ENCODE peak calls at places on chromosomes 12 and 14, in eight cellular contexts. L, O, C, N, I, F, V and K are unnamed samples.

GRCh38 chr14:52068741-52069616 is at the start of gene NID2:
- DNase-seq in L (peak; percentile 68), O (peak; percentile 97), C (no peak), N (peak; percentile 97), I (no peak), F (peak; percentile 95), V (peak; percentile 50), K (peak; percentile 96)

GRCh38 chr12:123532021-123532420 is 1.5 kb downstream of the RILPL1 start:
- DNase-seq in L (peak; percentile 85), O (no peak), C (no peak), N (peak; percentile 43), I (no peak), F (no peak), V (peak; percentile 41), K (no peak)

GRCh38 chr14:70898346-70898745 is 8.9 kb upstream of the PCNX1 start:
- DNase-seq in L (no peak), O (no peak), C (no peak), N (no peak), I (no peak), F (no peak), V (no peak), K (no peak)

GRCh38 chr12:76032043-76032981 is 736 bp upstream of the PHLDA1 start:
- DNase-seq in L (peak; percentile 74), O (peak; percentile 75), C (no peak), N (peak; percentile 90), I (no peak), F (peak; percentile 79), V (peak; percentile 65), K (peak; percentile 36)

GRCh38 chr14:62162998-62163589 is 400.9 kb downstream of the SNAPC1 start:
- DNase-seq in L (peak; percentile 46), O (peak; percentile 69), C (peak; percentile 23), N (peak; percentile 71), I (no peak), F (peak; percentile 82), V (peak; percentile 19), K (peak; percentile 74)

GRCh38 chr14:54420478-54421116 is 20.6 kb downstream of the CNIH1 start:
- DNase-seq in L (peak; percentile 75), O (peak; percentile 63), C (peak; percentile 29), N (peak; percentile 74), I (no peak), F (peak; percentile 81), V (peak; percentile 34), K (peak; percentile 64)

GRCh38 chr14:70808402-70809237 is 693 bp downstream of the MAP3K9 start:
- DNase-seq in L (no peak), O (no peak), C (no peak), N (peak; percentile 24), I (no peak), F (peak; percentile 71), V (peak; percentile 63), K (peak; percentile 32)

GRCh38 chr14:99758121-99758871 is 34.9 kb upstream of the EML1 start:
- DNase-seq in L (peak; percentile 84), O (peak; percentile 93), C (no peak), N (peak; percentile 98), I (no peak), F (peak; percentile 74), V (peak; percentile 84), K (peak; percentile 96)

GRCh38 chr12:6635375-6635855 is 344 bp downstream of the LPAR5 start:
- DNase-seq in L (no peak), O (no peak), C (no peak), N (peak; percentile 22), I (no peak), F (no peak), V (no peak), K (no peak)

GRCh38 chr12:1591029-1591428 is 3.4 kb downstream of the FBXL14 start:
- DNase-seq in L (peak; percentile 51), O (no peak), C (no peak), N (peak; percentile 68), I (peak; percentile 38), F (no peak), V (peak; percentile 52), K (no peak)

GRCh38 chr14:29927596-29928341 is at the start of gene PRKD1:
- DNase-seq in L (peak; percentile 4), O (peak; percentile 75), C (no peak), N (peak; percentile 76), I (no peak), F (peak; percentile 73), V (peak; percentile 37), K (peak; percentile 78)
- H3K4me3 ChIP-seq in L (peak within 1 kb of the TSS; percentile 57), O (peak within 1 kb of the TSS; percentile 88), C (no peak within 1 kb of the TSS), N (peak within 1 kb of the TSS; percentile 95), I (peak within 1 kb of the TSS; percentile 41), F (peak within 1 kb of the TSS; percentile 81), V (peak within 1 kb of the TSS; percentile 48), K (peak within 1 kb of the TSS; percentile 97)

DNA sequence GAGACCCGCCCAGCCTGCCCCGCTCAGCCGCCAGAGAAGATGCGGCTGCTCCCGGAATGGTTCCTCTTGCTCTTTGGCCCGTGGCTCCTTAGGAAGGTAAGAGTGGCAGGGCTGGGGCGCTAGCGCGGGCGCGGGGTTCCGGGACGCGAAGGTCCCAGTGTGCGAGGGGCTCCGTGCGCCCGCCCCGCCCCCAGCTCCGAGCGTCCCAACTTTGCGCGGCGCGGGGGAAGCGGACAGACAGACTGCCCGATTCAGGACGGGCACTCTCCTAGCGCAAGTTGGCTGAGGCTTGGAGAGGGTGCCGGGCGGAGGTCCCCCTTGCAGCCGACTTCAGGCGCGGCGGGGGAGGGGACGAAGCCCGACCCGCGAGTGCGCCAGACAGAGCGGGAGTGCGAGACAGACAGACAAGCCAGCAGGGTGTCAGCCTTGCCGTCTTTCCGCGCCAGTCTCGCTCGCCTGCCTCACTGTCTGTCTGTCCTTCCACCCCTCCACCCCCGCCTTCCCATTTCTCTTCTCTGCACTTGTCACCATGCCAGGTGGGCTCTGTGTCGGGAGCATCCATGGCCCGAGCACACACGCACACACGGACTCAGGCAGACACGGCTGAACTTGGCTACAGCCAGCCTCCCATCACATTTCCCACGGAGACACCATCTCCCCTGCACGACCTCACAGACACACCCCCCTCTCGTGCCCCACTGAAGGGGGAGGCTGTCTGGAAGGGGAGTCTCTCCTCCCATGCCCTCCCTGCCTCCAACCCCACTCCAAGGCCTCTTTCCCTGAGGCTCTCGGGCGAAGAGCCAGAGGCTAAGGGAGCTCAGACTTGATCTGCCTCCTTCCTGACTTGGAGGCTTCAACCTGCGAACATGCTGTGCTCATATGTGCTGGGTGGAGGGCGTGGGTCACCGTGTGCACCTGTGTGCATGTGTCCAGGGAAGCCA is 607 bp downstream of the NXPH4 start:
- DNase-seq in L (no peak), O (no peak), C (no peak), N (peak; percentile 63), I (no peak), F (peak; percentile 53), V (peak; percentile 9), K (no peak)
- TF ChIP-seq EZH2 in L (peak; percentile 95), O (peak; percentile 92), C (no peak), N (no peak), I (peak; percentile 58), F (peak; percentile 63), V (peak; percentile 72), K (no peak)

GRCh38 chr12:100164153-100164704 is 21.6 kb upstream of the BLTP3B start:
- DNase-seq in L (no peak), O (no peak), C (no peak), N (no peak), I (no peak), F (no peak), V (no peak), K (no peak)
- H3K4me3 ChIP-seq in L (peak overlapping the region; percentile 0), O (no peak overlapping the region), C (no peak overlapping the region), N (peak overlapping the region; percentile 51), I (no peak overlapping the region), F (peak overlapping the region; percentile 41), V (peak overlapping the region; percentile 19), K (peak overlapping the region; percentile 9)

GRCh38 chr12:108950991-108951739 is 69.7 kb downstream of the SVOP start:
- DNase-seq in L (peak; percentile 80), O (peak; percentile 63), C (peak; percentile 70), N (peak; percentile 75), I (peak; percentile 41), F (peak; percentile 91), V (peak; percentile 68), K (peak; percentile 73)
- TF ChIP-seq EZH2 in L (no peak), O (no peak), C (no peak), N (no peak), I (no peak), F (no peak), V (no peak), K (no peak)

GRCh38 chr12:113514602-113515001 is 42.9 kb upstream of the LHX5 start:
- DNase-seq in L (no peak), O (no peak), C (no peak), N (no peak), I (no peak), F (no peak), V (no peak), K (no peak)
- H3K4me3 ChIP-seq in L (no peak overlapping the region), O (no peak overlapping the region), C (no peak overlapping the region), N (no peak overlapping the region), I (no peak overlapping the region), F (peak overlapping the region; percentile 55), V (no peak overlapping the region), K (no peak overlapping the region)